ENCODE peak calls at places on chromosomes 3 and 15, in four cellular contexts. One of them, this sample, is unnamed.
A peak's percentile ranks its signal among the peaks of the same experiment; 100 is the strongest.

GRCh38 chr3:119498188-119498987 is at the start of gene TIMMDC1:
- DNase-seq in HepG2: peak; percentile 96
- DNase-seq in WTC11: peak; percentile 97
- DNase-seq in GM12878: peak; percentile 83
- DNase-seq in this sample: peak; percentile 92

GRCh38 chr15:65056868-65057548 is 10.8 kb downstream of the RASL12 start:
- DNase-seq in WTC11: no peak
- DNase-seq in GM12878: no peak
- DNase-seq in HepG2: peak; percentile 96
- DNase-seq in this sample: no peak

GRCh38 chr15:78105541-78106241 is 13.3 kb downstream of the SH2D7 start:
- DNase-seq in WTC11: no peak
- DNase-seq in GM12878: no peak
- DNase-seq in HepG2: peak; percentile 35
- DNase-seq in this sample: no peak

GRCh38 chr3:77530870-77531269 is 491.0 kb downstream of the ROBO2 start:
- DNase-seq in WTC11: no peak
- DNase-seq in GM12878: no peak
- DNase-seq in HepG2: no peak
- DNase-seq in this sample: no peak

GRCh38 chr3:19947549-19948071 is 713 bp downstream of the RAB5A start:
- DNase-seq in HepG2: peak; percentile 42
- DNase-seq in WTC11: peak; percentile 35
- DNase-seq in GM12878: no peak
- DNase-seq in this sample: peak; percentile 66

GRCh38 chr3:10945683-10946287 is 46.8 kb upstream of the SLC6A1 start:
- DNase-seq in WTC11: peak; percentile 93
- DNase-seq in HepG2: peak; percentile 47
- DNase-seq in GM12878: no peak
- DNase-seq in this sample: peak; percentile 84

GRCh38 chr3:31802981-31803380 is 178.1 kb downstream of the OSBPL10 start:
- DNase-seq in HepG2: no peak
- DNase-seq in GM12878: no peak
- DNase-seq in WTC11: no peak
- DNase-seq in this sample: no peak

GRCh38 chr3:78972617-78973301 is 795.0 kb downstream of the ROBO1 start:
- DNase-seq in HepG2: peak; percentile 54
- DNase-seq in WTC11: no peak
- DNase-seq in GM12878: no peak
- DNase-seq in this sample: no peak

GRCh38 chr15:71444866-71445590 is 329.8 kb downstream of the THSD4 start:
- DNase-seq in WTC11: no peak
- DNase-seq in GM12878: no peak
- DNase-seq in HepG2: peak; percentile 86
- DNase-seq in this sample: no peak

GRCh38 chr3:52289747-52290595 is 2.3 kb downstream of the GLYCTK start:
- DNase-seq in HepG2: peak; percentile 97
- DNase-seq in WTC11: no peak
- DNase-seq in GM12878: no peak
- DNase-seq in this sample: no peak

GRCh38 chr15:75650908-75651809 is 3.4 kb downstream of the SNX33 start:
- DNase-seq in WTC11: no peak
- DNase-seq in GM12878: no peak
- DNase-seq in HepG2: peak; percentile 76
- DNase-seq in this sample: peak; percentile 79

GRCh38 chr3:53525765-53526761 is 31.7 kb downstream of the CACNA1D start:
- DNase-seq in GM12878: no peak
- DNase-seq in WTC11: no peak
- DNase-seq in HepG2: no peak
- DNase-seq in this sample: no peak

GRCh38 chr3:109018828-109019227 is 65.1 kb upstream of the GUCA1C start:
- DNase-seq in GM12878: no peak
- DNase-seq in HepG2: peak; percentile 5
- DNase-seq in WTC11: peak; percentile 17
- DNase-seq in this sample: peak; percentile 7

GRCh38 chr3:45607790-45608189 is 13.2 kb downstream of the LIMD1 start:
- DNase-seq in GM12878: no peak
- DNase-seq in HepG2: no peak
- DNase-seq in WTC11: no peak
- DNase-seq in this sample: no peak

GRCh38 chr3:154766765-154767503 is 313.2 kb upstream of the MME start:
- DNase-seq in HepG2: no peak
- DNase-seq in GM12878: no peak
- DNase-seq in WTC11: no peak
- DNase-seq in this sample: no peak

GRCh38 chr3:8937064-8938020 is 25.9 kb downstream of the RAD18 start:
- DNase-seq in GM12878: no peak
- DNase-seq in WTC11: no peak
- DNase-seq in HepG2: peak; percentile 6
- DNase-seq in this sample: no peak

GRCh38 chr15:88635343-88635742 is 3.5 kb upstream of the ISG20 start:
- DNase-seq in GM12878: no peak
- DNase-seq in WTC11: no peak
- DNase-seq in HepG2: no peak
- DNase-seq in this sample: no peak

GRCh38 chr15:39215006-39215405 is 365.9 kb upstream of the THBS1 start:
- DNase-seq in HepG2: no peak
- DNase-seq in GM12878: no peak
- DNase-seq in WTC11: no peak
- DNase-seq in this sample: no peak

GRCh38 chr3:193782280-193782654 is 189.3 kb downstream of the OPA1 start:
- DNase-seq in GM12878: no peak
- DNase-seq in HepG2: no peak
- DNase-seq in WTC11: no peak
- DNase-seq in this sample: no peak

GRCh38 chr3:49172616-49173041 is 1.2 kb downstream of the KLHDC8B start:
- DNase-seq in HepG2: no peak
- DNase-seq in GM12878: no peak
- DNase-seq in WTC11: no peak
- DNase-seq in this sample: no peak

GRCh38 chr3:58206406-58207011 is 4.3 kb downstream of the DNASE1L3 start:
- DNase-seq in WTC11: no peak
- DNase-seq in GM12878: no peak
- DNase-seq in HepG2: peak; percentile 47
- DNase-seq in this sample: no peak

GRCh38 chr3:122682016-122682374 is 1.4 kb downstream of the PARP14 start:
- DNase-seq in WTC11: no peak
- DNase-seq in HepG2: no peak
- DNase-seq in GM12878: no peak
- DNase-seq in this sample: no peak

GRCh38 chr15:33055962-33056361 is 138.6 kb downstream of the FMN1 start:
- DNase-seq in GM12878: no peak
- DNase-seq in WTC11: no peak
- DNase-seq in HepG2: no peak
- DNase-seq in this sample: no peak

GRCh38 chr15:31607656-31608055 is 281.0 kb downstream of the KLF13 start:
- DNase-seq in HepG2: no peak
- DNase-seq in GM12878: no peak
- DNase-seq in WTC11: no peak
- DNase-seq in this sample: no peak

GRCh38 chr15:31606261-31606669 is 279.6 kb downstream of the KLF13 start:
- DNase-seq in WTC11: no peak
- DNase-seq in GM12878: no peak
- DNase-seq in HepG2: no peak
- DNase-seq in this sample: no peak

GRCh38 chr15:31606942-31607497 is 280.4 kb downstream of the KLF13 start:
- DNase-seq in GM12878: no peak
- DNase-seq in WTC11: no peak
- DNase-seq in HepG2: no peak
- DNase-seq in this sample: no peak

GRCh38 chr15:31609243-31609642 is 282.6 kb downstream of the KLF13 start:
- DNase-seq in GM12878: no peak
- DNase-seq in WTC11: no peak
- DNase-seq in HepG2: no peak
- DNase-seq in this sample: no peak

DNA sequence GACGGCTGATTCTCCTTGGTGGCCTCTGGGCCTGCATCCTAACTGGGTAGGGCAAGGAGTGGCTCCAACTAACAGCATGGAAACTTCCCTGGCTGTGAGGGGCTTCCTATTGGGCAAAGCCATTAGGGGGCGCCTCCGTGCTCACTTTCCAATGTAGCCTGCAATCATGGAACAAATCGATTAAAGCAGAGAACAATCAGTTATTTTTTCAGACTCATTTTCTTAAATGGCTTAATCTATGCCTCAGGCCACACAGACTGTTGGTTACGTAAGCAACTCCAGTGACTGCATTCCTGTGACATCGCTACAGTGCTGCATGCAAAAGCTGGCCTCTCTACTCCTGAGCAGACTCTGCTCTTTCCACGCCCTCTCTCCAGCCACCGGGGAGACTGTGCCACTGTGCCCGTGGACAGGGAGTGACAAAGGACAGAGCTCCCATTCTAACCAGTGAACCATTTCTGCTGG is 278.9 kb downstream of the KLF13 start:
- DNase-seq in WTC11: peak; percentile 62
- DNase-seq in HepG2: no peak
- DNase-seq in GM12878: no peak
- DNase-seq in this sample: no peak
- TF ChIP-seq CREM in WTC11: no peak
- TF ChIP-seq CREM in HepG2: no peak
- TF ChIP-seq CREM in GM12878: no peak
- TF ChIP-seq CREM in this sample: no peak

GRCh38 chr15:69412274-69412673 is 1.9 kb upstream of the KIF23 start:
- DNase-seq in WTC11: no peak
- DNase-seq in HepG2: no peak
- DNase-seq in GM12878: no peak
- DNase-seq in this sample: no peak
- TF ChIP-seq CREM in WTC11: no peak
- TF ChIP-seq CREM in HepG2: no peak
- TF ChIP-seq CREM in GM12878: no peak
- TF ChIP-seq CREM in this sample: no peak

DNA sequence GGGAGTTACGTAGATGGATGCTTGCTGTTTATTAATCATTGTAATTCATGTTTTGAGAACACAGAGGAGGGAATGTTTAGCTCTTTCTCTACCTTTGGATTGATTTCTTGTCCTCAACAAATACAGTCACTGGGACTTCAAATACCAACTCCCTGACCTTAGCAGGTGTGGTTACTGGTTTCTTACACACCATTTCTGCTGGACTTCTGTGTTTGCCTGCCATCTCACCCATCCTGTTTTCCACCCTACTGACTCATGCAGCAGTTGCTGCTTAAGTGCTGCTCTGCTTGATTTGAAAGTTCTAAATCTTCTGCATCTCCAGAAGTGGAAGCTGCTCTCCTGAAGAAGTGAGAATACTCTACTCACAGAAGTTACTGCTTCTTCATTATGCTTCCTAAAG is 170.3 kb downstream of the ZPLD1 start:
- DNase-seq in GM12878: no peak
- DNase-seq in WTC11: no peak
- DNase-seq in HepG2: no peak
- DNase-seq in this sample: no peak
- TF ChIP-seq CREM in GM12878: no peak
- TF ChIP-seq CREM in WTC11: no peak
- TF ChIP-seq CREM in HepG2: no peak
- TF ChIP-seq CREM in this sample: no peak

DNA sequence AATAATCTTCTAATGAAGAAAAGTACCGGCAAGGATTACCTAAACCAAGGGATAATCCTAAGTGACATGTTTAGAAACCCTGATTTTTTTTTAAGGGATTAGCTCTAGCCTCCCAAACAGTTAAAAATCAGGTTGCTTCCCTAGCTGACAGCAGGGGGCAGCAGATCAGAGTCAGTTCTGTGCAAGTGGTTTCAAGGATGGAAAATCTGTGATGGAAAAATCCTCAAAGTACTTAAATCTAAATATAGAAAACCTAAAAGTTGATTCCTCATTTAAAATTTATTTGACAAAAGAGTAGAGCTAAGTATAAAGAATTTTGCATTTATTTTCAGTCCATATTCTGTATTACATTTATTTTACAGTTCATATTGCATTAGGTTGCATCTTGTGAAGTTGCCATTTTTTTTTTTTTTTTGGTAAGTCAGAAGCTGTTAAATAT is 107.6 kb downstream of the PEX5L start:
- DNase-seq in GM12878: no peak
- DNase-seq in HepG2: peak; percentile 35
- DNase-seq in WTC11: peak; percentile 67
- DNase-seq in this sample: peak; percentile 44
- TF ChIP-seq CREM in GM12878: no peak
- TF ChIP-seq CREM in HepG2: no peak
- TF ChIP-seq CREM in WTC11: no peak
- TF ChIP-seq CREM in this sample: no peak

GRCh38 chr3:147267431-147267830 is 138.9 kb downstream of the ZIC4 start:
- DNase-seq in HepG2: no peak
- DNase-seq in GM12878: no peak
- DNase-seq in WTC11: no peak
- DNase-seq in this sample: no peak

GRCh38 chr3:147269907-147270306 is 136.4 kb downstream of the ZIC4 start:
- DNase-seq in WTC11: no peak
- DNase-seq in HepG2: no peak
- DNase-seq in GM12878: no peak
- DNase-seq in this sample: no peak
- TF ChIP-seq CREM in WTC11: no peak
- TF ChIP-seq CREM in HepG2: no peak
- TF ChIP-seq CREM in GM12878: no peak
- TF ChIP-seq CREM in this sample: no peak